ENCODE peak calls at places on chromosomes 2 and 18, in nine cellular contexts. D is Kasumi-1; L is activated T-cell treated with anti-CD3 and anti-CD28 coated beads for 1 hour; R is stimulated activated naive B cell treated with anti-CD40 and anti-IgM and Interleukin-4, amounts not matched to agents 10 μg/mL and 1 μg/mL and 100 μg/mL, for 72 hours; P is anterior cingulate cortex; G is IMR-90; F is T-helper 9 cell; O is stomach; K is GM12865. E is an unnamed sample.
A peak's percentile ranks its signal among the peaks of the same experiment; 100 is the strongest.

GRCh38 chr2:73232471-73233153 is 427 bp downstream of the PRADC1 start:
- DNase-seq in K (peak; percentile 55), P (peak; percentile 52), R (no peak), L (no peak), D (peak; percentile 25), O (no peak), G (no peak), F (no peak), E (no peak)

GRCh38 chr2:64017811-64018714 is 1.2 kb downstream of the VPS54 start:
- DNase-seq in G (peak; percentile 38), R (no peak), F (no peak), P (no peak), D (peak; percentile 31), K (peak; percentile 29), L (no peak), O (no peak), E (no peak)

GRCh38 chr18:63216911-63217311 is 102.7 kb downstream of the BCL2 start:
- DNase-seq in R (no peak), F (no peak), G (no peak), L (no peak), K (peak; percentile 52), D (no peak), P (no peak), O (no peak), E (no peak)

GRCh38 chr2:24121469-24121868 is 1.7 kb downstream of the PFN4 start:
- DNase-seq in R (no peak), K (no peak), D (no peak), F (no peak), O (no peak), L (no peak), P (no peak), G (no peak), E (no peak)

GRCh38 chr18:79396431-79397287 is 929 bp downstream of the NFATC1 start:
- DNase-seq in K (peak; percentile 64), F (no peak), P (no peak), G (peak; percentile 26), L (peak; percentile 47), O (no peak), D (no peak), R (no peak), E (peak; percentile 46)

GRCh38 chr2:220779918-220780317 is 792.2 kb downstream of the EPHA4 start:
- DNase-seq in K (no peak), R (no peak), P (no peak), L (no peak), F (no peak), D (no peak), G (peak; percentile 92), O (no peak), E (no peak)

GRCh38 chr2:174931724-174932123 is 73.5 kb downstream of the CHN1 start:
- DNase-seq in D (no peak), R (no peak), P (no peak), F (no peak), G (peak; percentile 90), K (no peak), O (no peak), L (no peak), E (no peak)

GRCh38 chr2:193074933-193075332 is 880.2 kb upstream of the TMEFF2 start:
- DNase-seq in G (no peak), R (no peak), L (no peak), P (no peak), D (no peak), K (no peak), F (no peak), O (no peak), E (no peak)

GRCh38 chr2:121184248-121184862 is 100.6 kb downstream of the TFCP2L1 start:
- DNase-seq in F (no peak), G (no peak), R (no peak), K (no peak), L (no peak), O (peak; percentile 20), P (no peak), D (no peak), E (no peak)

GRCh38 chr2:103809946-103810345 is 1044.0 kb upstream of the POU3F3 start:
- DNase-seq in D (no peak), F (no peak), G (no peak), L (no peak), O (no peak), P (no peak), R (no peak), K (no peak), E (no peak)

GRCh38 chr18:80190311-80190710 is 57.0 kb downstream of the PARD6G start:
- DNase-seq in F (no peak), G (no peak), D (no peak), P (no peak), O (no peak), R (no peak), K (no peak), L (no peak), E (no peak)

GRCh38 chr2:101064868-101065549 is 62.9 kb downstream of the RPL31 start:
- DNase-seq in K (peak; percentile 73), R (peak; percentile 11), F (no peak), G (peak; percentile 41), P (no peak), O (peak; percentile 40), D (no peak), L (no peak), E (no peak)

GRCh38 chr2:235541838-235542549 is 48.2 kb downstream of the AGAP1 start:
- DNase-seq in O (no peak), L (no peak), P (no peak), D (no peak), R (no peak), F (no peak), G (no peak), K (no peak), E (no peak)

GRCh38 chr2:74092236-74092635 is 55.5 kb downstream of the BOLA3 start:
- DNase-seq in D (no peak), G (no peak), O (no peak), R (no peak), L (no peak), P (no peak), F (no peak), K (no peak), E (no peak)

GRCh38 chr18:75280427-75281280 is 70.1 kb downstream of the TSHZ1 start:
- DNase-seq in K (no peak), R (no peak), L (no peak), D (no peak), P (no peak), F (no peak), G (peak; percentile 5), O (no peak), E (no peak)

GRCh38 chr2:128440666-128441340 is 122.1 kb upstream of the HS6ST1 start:
- DNase-seq in K (no peak), F (no peak), R (no peak), P (no peak), G (no peak), O (no peak), D (no peak), L (no peak), E (no peak)

GRCh38 chr2:127901339-127902072 is 15.8 kb upstream of the AMMECR1L start:
- DNase-seq in G (peak; percentile 30), O (no peak), D (no peak), K (no peak), P (peak; percentile 13), F (no peak), L (no peak), R (no peak), E (no peak)

GRCh38 chr2:15253247-15253646 is 307.9 kb downstream of the NBAS start:
- DNase-seq in G (no peak), O (no peak), L (no peak), K (no peak), R (no peak), P (no peak), F (no peak), D (no peak), E (no peak)

GRCh38 chr2:47165001-47165555 is 10.0 kb upstream of the STPG4 start:
- DNase-seq in F (no peak), K (no peak), D (no peak), R (no peak), P (no peak), G (peak; percentile 65), L (no peak), O (no peak), E (no peak)

GRCh38 chr18:48904086-48904485 is 46.7 kb downstream of the SMAD7 start:
- DNase-seq in R (no peak), K (no peak), G (peak; percentile 21), D (no peak), L (no peak), O (no peak), P (no peak), F (no peak), E (no peak)

GRCh38 chr18:8959551-8960135 is 142.9 kb upstream of the NDUFV2 start:
- DNase-seq in F (no peak), D (no peak), O (peak; percentile 43), P (no peak), L (no peak), K (no peak), R (no peak), G (no peak), E (no peak)

E was measured in NCI-H1930.